ENCODE peak calls at places on chromosomes 2 and 18, in ten cellular contexts. I is H9, Y is HCT116, A is astrocyte of the spinal cord, D is GM12865, K is tibial nerve, J is tibial artery, R is kidney, W is heart right ventricle, H is GM06990. P is an unnamed sample.

GRCh38 chr18:50473896-50474295 is 86.0 kb upstream of the MAPK4 start:
- DNase-seq in I (no peak), Y (no peak), A (no peak), D (no peak), K (no peak), J (no peak), R (no peak), W (no peak), H (no peak), P (no peak)

GRCh38 chr2:188524519-188525113 is 232.9 kb downstream of the GULP1 start:
- DNase-seq in I (no peak), Y (peak), A (peak), D (peak), K (peak), J (no peak), R (no peak), W (no peak), H (no peak), P (no peak)

GRCh38 chr2:206260427-206261012 is 13.9 kb upstream of the ZDBF2 start:
- DNase-seq in I (no peak), Y (no peak), A (no peak), D (peak), K (peak), J (no peak), R (no peak), W (no peak), H (no peak), P (no peak)

GRCh38 chr18:80132196-80132812 is 23.2 kb downstream of the ADNP2 start:
- DNase-seq in I (no peak), Y (no peak), A (no peak), D (no peak), K (no peak), J (no peak), R (no peak), W (no peak), H (no peak), P (no peak)

GRCh38 chr2:128501700-128502099 is 183.0 kb upstream of the HS6ST1 start:
- DNase-seq in I (peak), Y (no peak), A (no peak), D (no peak), K (no peak), J (no peak), R (no peak), W (no peak), H (no peak), P (no peak)

GRCh38 chr2:206873426-206873825 is 65.9 kb upstream of the CPO start:
- DNase-seq in I (no peak), Y (no peak), A (no peak), D (no peak), K (no peak), J (no peak), R (no peak), W (no peak), H (no peak), P (no peak)

GRCh38 chr2:120898496-120898895 is 162.8 kb downstream of the GLI2 start:
- DNase-seq in I (no peak), Y (no peak), A (no peak), D (no peak), K (no peak), J (no peak), R (no peak), W (no peak), H (no peak), P (no peak)

GRCh38 chr2:9694661-9695060 is 63.9 kb upstream of the YWHAQ start:
- DNase-seq in I (no peak), Y (no peak), A (no peak), D (no peak), K (no peak), J (no peak), R (no peak), W (no peak), H (no peak), P (no peak)

GRCh38 chr2:96839288-96839874 is 4.4 kb downstream of the ANKRD23 start:
- DNase-seq in I (peak), Y (no peak), A (no peak), D (peak), K (no peak), J (no peak), R (peak), W (peak), H (peak), P (no peak)

GRCh38 chr2:108364676-108365297 is 13.0 kb upstream of the SULT1C4 start:
- DNase-seq in I (no peak), Y (no peak), A (no peak), D (no peak), K (no peak), J (no peak), R (no peak), W (no peak), H (no peak), P (no peak)

GRCh38 chr2:11097038-11097720 is 58.1 kb upstream of the SLC66A3 start:
- DNase-seq in I (no peak), Y (no peak), A (peak), D (no peak), K (no peak), J (no peak), R (no peak), W (peak), H (no peak), P (no peak)

GRCh38 chr2:10990561-10991111 is 78.9 kb downstream of the KCNF1 start:
- DNase-seq in I (no peak), Y (no peak), A (no peak), D (no peak), K (no peak), J (no peak), R (no peak), W (no peak), H (no peak), P (no peak)

GRCh38 chr18:5414546-5414945 is 119.0 kb upstream of the ZBTB14 start:
- DNase-seq in I (peak), Y (no peak), A (no peak), D (no peak), K (no peak), J (no peak), R (no peak), W (no peak), H (no peak), P (no peak)

GRCh38 chr2:224934542-224935188 is 107.6 kb downstream of the DOCK10 start:
- DNase-seq in I (no peak), Y (no peak), A (peak), D (no peak), K (no peak), J (no peak), R (no peak), W (no peak), H (no peak), P (no peak)

GRCh38 chr2:214311031-214311533 is 99.8 kb upstream of the VWC2L start:
- DNase-seq in I (peak), Y (no peak), A (no peak), D (peak), K (no peak), J (no peak), R (no peak), W (no peak), H (no peak), P (no peak)

GRCh38 chr2:85501244-85501643 is 37.7 kb upstream of the MAT2A start:
- DNase-seq in I (peak), Y (no peak), A (no peak), D (peak), K (no peak), J (no peak), R (no peak), W (no peak), H (no peak), P (no peak)

GRCh38 chr2:158385646-158386045 is 70.9 kb downstream of the CCDC148 start:
- DNase-seq in I (no peak), Y (no peak), A (no peak), D (no peak), K (no peak), J (no peak), R (no peak), W (no peak), H (no peak), P (no peak)

GRCh38 chr18:21912339-21913239 is 172.0 kb downstream of the MIB1 start:
- DNase-seq in I (no peak), Y (no peak), A (no peak), D (no peak), K (no peak), J (no peak), R (no peak), W (no peak), H (no peak), P (no peak)

GRCh38 chr18:79510731-79511141 is 115.0 kb downstream of the NFATC1 start:
- DNase-seq in I (no peak), Y (no peak), A (no peak), D (no peak), K (no peak), J (peak), R (peak), W (no peak), H (no peak), P (no peak)

DNA sequence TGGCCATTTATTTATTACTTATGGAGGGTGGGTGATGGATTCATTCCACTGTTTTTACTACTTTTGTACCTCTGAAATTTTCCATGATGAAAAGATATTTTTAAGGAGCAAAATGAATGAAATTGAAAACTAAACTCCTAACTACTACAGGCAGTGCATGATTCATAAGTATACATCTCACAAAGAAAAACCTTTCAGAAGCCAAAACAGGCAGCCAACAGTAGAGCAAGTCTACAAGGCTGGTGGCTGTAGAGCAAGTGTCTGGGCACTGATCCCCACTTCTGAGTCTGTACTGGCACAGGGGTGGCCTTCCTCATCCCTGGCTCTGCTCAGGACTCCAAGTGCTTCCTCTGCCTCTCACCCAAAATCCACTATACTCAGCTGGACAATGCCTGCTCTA is 8.2 kb upstream of the RMP24 start:
- DNase-seq in I (no peak), Y (no peak), A (no peak), D (no peak), K (no peak), J (no peak), R (no peak), W (no peak), H (no peak), P (no peak)
- TF ChIP-seq CTCF in I (no peak), Y (no peak), A (no peak), D (no peak), K (no peak), J (no peak), R (no peak), W (no peak), H (no peak), P (no peak)

GRCh38 chr2:233480490-233481202 is 85.9 kb downstream of the USP40 start:
- DNase-seq in I (no peak), Y (no peak), A (peak), D (no peak), K (no peak), J (peak), R (no peak), W (no peak), H (no peak), P (no peak)
- TF ChIP-seq CTCF in I (no peak), Y (no peak), A (peak), D (no peak), K (no peak), J (no peak), R (no peak), W (no peak), H (no peak), P (peak)

GRCh38 chr2:16774980-16775963 is 109.6 kb upstream of the CYRIA start:
- DNase-seq in I (peak), Y (no peak), A (peak), D (no peak), K (no peak), J (no peak), R (no peak), W (no peak), H (no peak), P (no peak)
- TF ChIP-seq CTCF in I (peak), Y (peak), A (peak), D (no peak), K (no peak), J (no peak), R (no peak), W (no peak), H (no peak), P (peak)

GRCh38 chr2:100620481-100620880 is 57.7 kb downstream of the PDCL3 start:
- DNase-seq in I (no peak), Y (no peak), A (no peak), D (no peak), K (no peak), J (no peak), R (no peak), W (no peak), H (no peak), P (no peak)
- TF ChIP-seq CTCF in I (no peak), Y (no peak), A (no peak), D (no peak), K (no peak), J (no peak), R (no peak), W (no peak), H (no peak), P (no peak)

GRCh38 chr2:22027345-22028005 is 903.7 kb downstream of the TDRD15 start:
- DNase-seq in I (no peak), Y (no peak), A (no peak), D (no peak), K (no peak), J (no peak), R (no peak), W (no peak), H (no peak), P (no peak)
- TF ChIP-seq CTCF in I (no peak), Y (no peak), A (no peak), D (no peak), K (no peak), J (no peak), R (no peak), W (no peak), H (no peak), P (no peak)

DNA sequence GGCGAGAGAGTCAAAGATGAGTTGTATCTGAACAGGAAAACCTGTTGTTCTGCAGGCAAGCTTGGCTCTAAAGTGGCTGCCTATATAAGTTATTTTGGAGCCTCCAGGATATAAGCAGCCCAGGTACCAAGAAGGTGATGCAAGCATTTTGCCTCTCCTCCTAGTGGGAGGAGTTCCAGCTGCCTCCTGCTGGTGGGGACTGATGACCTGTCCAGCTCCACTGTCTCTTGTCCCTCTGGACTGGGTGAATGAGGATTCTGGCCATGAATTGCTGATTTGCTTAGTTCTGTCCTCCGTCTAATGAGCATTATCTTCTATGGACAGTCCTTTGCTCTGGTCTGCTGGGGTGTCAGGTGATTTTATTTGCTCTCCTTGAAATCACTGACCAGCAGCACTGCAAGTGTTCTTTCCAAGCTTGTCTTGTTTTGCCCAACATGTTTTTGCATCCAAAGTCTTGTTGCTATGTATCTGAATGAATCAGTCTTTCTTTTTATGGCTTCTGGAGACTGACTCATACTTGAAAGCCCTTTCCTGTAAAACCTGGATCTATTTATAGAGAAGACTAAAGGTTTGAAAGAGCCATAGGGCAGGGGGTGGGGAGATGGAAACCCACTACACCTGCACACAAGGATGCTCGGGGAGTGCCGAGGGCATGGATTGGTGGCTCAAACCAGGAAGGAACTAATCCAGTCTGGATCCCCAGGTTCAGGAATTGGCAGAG is 40.6 kb upstream of the EFHD1 start:
- DNase-seq in I (no peak), Y (peak), A (peak), D (no peak), K (no peak), J (no peak), R (peak), W (no peak), H (no peak), P (peak)
- TF ChIP-seq CTCF in I (no peak), Y (peak), A (peak), D (no peak), K (no peak), J (no peak), R (peak), W (no peak), H (no peak), P (peak)

GRCh38 chr18:12934454-12935071 is 13.2 kb upstream of the SEH1L start:
- DNase-seq in I (peak), Y (peak), A (peak), D (peak), K (peak), J (peak), R (peak), W (peak), H (no peak), P (peak)
- TF ChIP-seq CTCF in I (peak), Y (peak), A (peak), D (peak), K (peak), J (peak), R (peak), W (peak), H (peak), P (peak)

GRCh38 chr2:210199854-210200253 is 25.4 kb downstream of the ACADL start:
- DNase-seq in I (no peak), Y (no peak), A (no peak), D (no peak), K (no peak), J (no peak), R (no peak), W (no peak), H (no peak), P (no peak)

GRCh38 chr2:210203162-210203561 is 22.1 kb downstream of the ACADL start:
- DNase-seq in I (no peak), Y (no peak), A (no peak), D (no peak), K (no peak), J (no peak), R (no peak), W (no peak), H (no peak), P (no peak)

GRCh38 chr2:210198326-210198725 is 26.9 kb downstream of the ACADL start:
- DNase-seq in I (no peak), Y (no peak), A (peak), D (no peak), K (no peak), J (no peak), R (no peak), W (no peak), H (no peak), P (no peak)

GRCh38 chr2:210195066-210195852 is 24.1 kb upstream of the KANSL1L start:
- DNase-seq in I (no peak), Y (peak), A (peak), D (peak), K (no peak), J (no peak), R (no peak), W (no peak), H (no peak), P (no peak)

GRCh38 chr2:210199186-210199765 is 26.0 kb downstream of the ACADL start:
- DNase-seq in I (no peak), Y (peak), A (peak), D (peak), K (no peak), J (no peak), R (no peak), W (no peak), H (no peak), P (no peak)
- TF ChIP-seq CTCF in I (peak), Y (peak), A (peak), D (peak), K (no peak), J (peak), R (peak), W (peak), H (peak), P (peak)